ENCODE peak calls at places on chromosomes 6 and 20, in six cellular contexts. R, F, W, O, T and A are unnamed samples.

GRCh38 chr20:37521091-37521771 is at the start of gene NNAT:
- DNase-seq in R (no peak), F (no peak), W (no peak), O (no peak), T (no peak), A (no peak)

GRCh38 chr20:58014628-58015315 is 213.7 kb downstream of the ANKRD60 start:
- DNase-seq in R (no peak), F (peak; percentile 5), W (no peak), O (no peak), T (no peak), A (peak; percentile 4)

GRCh38 chr20:50325651-50326050 is 135.0 kb downstream of the CEBPB start:
- DNase-seq in R (no peak), F (no peak), W (no peak), O (no peak), T (no peak), A (no peak)

GRCh38 chr6:107504655-107505054 is 14.7 kb downstream of the SOBP start:
- DNase-seq in R (no peak), F (no peak), W (no peak), O (no peak), T (no peak), A (no peak)

GRCh38 chr6:105726902-105727655 is 324.2 kb upstream of the PREP start:
- DNase-seq in R (no peak), F (no peak), W (no peak), O (no peak), T (no peak), A (no peak)

GRCh38 chr20:58893355-58894151 is 41.0 kb downstream of the GNAS start:
- DNase-seq in R (no peak), F (no peak), W (no peak), O (no peak), T (no peak), A (no peak)

GRCh38 chr6:20454201-20454824 is 52.6 kb downstream of the E2F3 start:
- DNase-seq in R (no peak), F (no peak), W (no peak), O (no peak), T (no peak), A (peak; percentile 6)

GRCh38 chr20:47453167-47453782 is 48.4 kb upstream of the NCOA3 start:
- DNase-seq in R (no peak), F (no peak), W (no peak), O (no peak), T (no peak), A (no peak)

GRCh38 chr20:41145821-41146620 is 8.7 kb downstream of the PLCG1 start:
- DNase-seq in R (no peak), F (no peak), W (no peak), O (no peak), T (no peak), A (no peak)

GRCh38 chr6:141033101-141033500 is 1099.6 kb upstream of the GJE1 start:
- DNase-seq in R (no peak), F (no peak), W (no peak), O (no peak), T (no peak), A (no peak)

GRCh38 chr6:115690854-115691253 is 369.8 kb downstream of the FRK start:
- DNase-seq in R (no peak), F (no peak), W (no peak), O (no peak), T (no peak), A (no peak)

GRCh38 chr20:641516-641913 is 11.5 kb downstream of the SRXN1 start:
- DNase-seq in R (no peak), F (no peak), W (no peak), O (peak; percentile 76), T (no peak), A (no peak)

GRCh38 chr6:135030532-135031178 is 24.0 kb downstream of the HBS1L start:
- DNase-seq in R (no peak), F (no peak), W (no peak), O (no peak), T (no peak), A (peak; percentile 34)

GRCh38 chr6:18343741-18344140 is 43.4 kb upstream of the RNF144B start:
- DNase-seq in R (no peak), F (no peak), W (no peak), O (no peak), T (no peak), A (no peak)

GRCh38 chr20:24618739-24619138 is 149.3 kb downstream of the SYNDIG1 start:
- DNase-seq in R (no peak), F (no peak), W (no peak), O (no peak), T (no peak), A (no peak)

GRCh38 chr20:41249781-41250281 is 67.7 kb downstream of the ZHX3 start:
- DNase-seq in R (no peak), F (no peak), W (no peak), O (peak; percentile 88), T (peak; percentile 91), A (no peak)

GRCh38 chr6:12064538-12064937 is 52.4 kb downstream of the HIVEP1 start:
- DNase-seq in R (no peak), F (no peak), W (no peak), O (no peak), T (no peak), A (no peak)

GRCh38 chr6:34475167-34476047 is 9.5 kb downstream of the PACSIN1 start:
- DNase-seq in R (no peak), F (no peak), W (no peak), O (no peak), T (no peak), A (no peak)

GRCh38 chr6:151482290-151482689 is 11.5 kb upstream of the CCDC170 start:
- DNase-seq in R (no peak), F (no peak), W (no peak), O (no peak), T (no peak), A (no peak)

GRCh38 chr6:151478670-151479069 is 15.1 kb upstream of the CCDC170 start:
- DNase-seq in R (no peak), F (no peak), W (no peak), O (no peak), T (no peak), A (no peak)

GRCh38 chr6:151485616-151486015 is 8.2 kb upstream of the CCDC170 start:
- DNase-seq in R (no peak), F (no peak), W (no peak), O (no peak), T (no peak), A (no peak)

GRCh38 chr6:151483968-151484367 is 9.8 kb upstream of the CCDC170 start:
- DNase-seq in R (no peak), F (no peak), W (no peak), O (no peak), T (no peak), A (no peak)

DNA sequence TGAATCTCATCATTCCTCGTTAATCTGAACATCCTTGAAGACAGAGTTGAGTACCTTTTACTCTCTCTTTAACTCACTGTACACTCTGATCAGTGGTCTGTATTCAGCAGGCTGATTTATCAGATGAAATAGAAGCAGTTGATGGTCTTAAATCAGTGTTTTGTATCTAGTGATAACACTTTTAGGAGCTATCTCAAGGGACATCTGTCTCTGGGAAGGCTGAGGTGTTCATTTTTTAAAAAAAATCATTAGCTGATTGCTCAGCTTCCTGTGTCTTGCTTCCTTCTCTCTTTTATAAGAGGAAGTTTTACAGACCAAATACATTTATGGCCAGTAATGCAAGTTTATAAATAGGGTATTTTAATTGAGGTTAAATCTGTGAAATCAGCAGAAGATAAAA is 12.1 kb upstream of the CCDC170 start:
- DNase-seq in R (no peak), F (no peak), W (no peak), O (no peak), T (no peak), A (no peak)
- H3K27ac ChIP-seq in R (no peak overlapping the region), F (no peak overlapping the region), W (no peak overlapping the region), O (no peak overlapping the region), T (no peak overlapping the region), A (no peak overlapping the region)

GRCh38 chr20:60214901-60215522 is 256.8 kb downstream of the CDH26 start:
- DNase-seq in R (peak; percentile 80), F (no peak), W (no peak), O (no peak), T (no peak), A (no peak)

GRCh38 chr20:60211618-60212463 is 253.6 kb downstream of the CDH26 start:
- DNase-seq in R (peak; percentile 84), F (no peak), W (no peak), O (no peak), T (no peak), A (no peak)

GRCh38 chr20:60210779-60211617 is 252.8 kb downstream of the CDH26 start:
- DNase-seq in R (peak; percentile 92), F (peak; percentile 39), W (peak; percentile 69), O (peak; percentile 92), T (peak; percentile 65), A (peak; percentile 22)

GRCh38 chr20:60213126-60213893 is 255.1 kb downstream of the CDH26 start:
- DNase-seq in R (peak; percentile 81), F (no peak), W (no peak), O (no peak), T (no peak), A (no peak)

GRCh38 chr20:60212695-60213094 is 254.5 kb downstream of the CDH26 start:
- DNase-seq in R (peak; percentile 70), F (no peak), W (no peak), O (no peak), T (no peak), A (no peak)
- H3K4me1 ChIP-seq in R (peaks cover 6% of the 10 kb centered on the region), F (peaks cover 3% of the 10 kb centered on the region), W (no peaks in the 10 kb centered on the region), O (no peaks in the 10 kb centered on the region), T (no peaks in the 10 kb centered on the region), A (no peaks in the 10 kb centered on the region)

DNA sequence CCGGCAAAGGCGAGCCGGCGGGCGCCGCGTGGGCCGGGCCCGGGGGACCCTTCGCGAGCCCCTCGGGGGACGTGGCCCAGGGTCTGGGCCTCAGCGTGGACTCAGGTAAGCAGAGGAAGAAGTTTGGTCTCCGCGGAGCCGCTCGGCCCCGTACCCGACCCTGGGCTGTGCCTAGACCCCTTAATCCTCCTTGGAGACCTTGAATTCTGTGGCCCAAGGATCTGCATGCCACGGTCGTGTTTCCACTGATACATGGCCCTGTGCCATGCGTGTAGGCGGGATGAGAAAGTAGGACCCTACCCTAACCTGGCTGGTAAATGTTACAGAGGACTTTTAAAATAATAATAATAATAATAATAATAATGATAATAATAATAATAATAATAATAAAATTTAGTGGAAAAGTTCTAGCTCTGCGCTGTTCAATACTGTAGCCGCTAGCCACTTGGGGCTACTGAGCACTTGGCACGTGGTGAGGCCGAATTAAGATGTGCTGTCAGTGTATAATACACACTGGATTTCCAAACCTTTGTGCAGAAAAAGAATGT is 5.7 kb downstream of the VGLL2 start:
- DNase-seq in R (no peak), F (no peak), W (no peak), O (no peak), T (no peak), A (no peak)
- H3K27ac ChIP-seq in R (no peak overlapping the region), F (no peak overlapping the region), W (no peak overlapping the region), O (no peak overlapping the region), T (no peak overlapping the region), A (no peak overlapping the region)

GRCh38 chr20:19969507-19970255 is 47.5 kb upstream of the NAA20 start:
- DNase-seq in R (no peak), F (no peak), W (no peak), O (no peak), T (no peak), A (no peak)

GRCh38 chr20:19968488-19969073 is 48.6 kb upstream of the NAA20 start:
- DNase-seq in R (no peak), F (no peak), W (no peak), O (no peak), T (no peak), A (peak; percentile 39)

GRCh38 chr20:19967441-19967840 is 49.7 kb upstream of the NAA20 start:
- DNase-seq in R (no peak), F (no peak), W (no peak), O (no peak), T (no peak), A (no peak)

GRCh38 chr20:19970256-19970765 is 46.9 kb upstream of the NAA20 start:
- DNase-seq in R (no peak), F (no peak), W (no peak), O (no peak), T (no peak), A (no peak)

GRCh38 chr20:19969106-19969505 is 48.1 kb upstream of the NAA20 start:
- DNase-seq in R (no peak), F (no peak), W (no peak), O (no peak), T (no peak), A (no peak)
- H3K4me1 ChIP-seq in R (peaks cover 30% of the 10 kb centered on the region), F (peaks cover 14% of the 10 kb centered on the region), W (peaks cover 12% of the 10 kb centered on the region), O (no peaks in the 10 kb centered on the region), T (no peaks in the 10 kb centered on the region), A (peaks cover 16% of the 10 kb centered on the region)